ENCODE peak calls at places on chromosomes 6 and 20, in four cellular contexts. G is HepG2, A is K562, H is GM12878. Y is an unnamed sample.

GRCh38 chr20:16205505-16205904 is 367.7 kb downstream of the KIF16B start:
- DNase-seq in A (no peak), G (no peak), H (no peak), Y (no peak)

GRCh38 chr6:26312501-26313390 is 52.3 kb upstream of the BTN3A2 start:
- DNase-seq in G (peak; percentile 92), A (peak; percentile 72), H (no peak), Y (peak; percentile 87)

GRCh38 chr6:14092861-14093789 is 24.4 kb upstream of the CD83 start:
- DNase-seq in G (no peak), H (no peak), A (no peak), Y (no peak)

GRCh38 chr6:27178860-27179259 is 68.6 kb upstream of the PRSS16 start:
- DNase-seq in G (no peak), H (no peak), A (no peak), Y (peak; percentile 21)

GRCh38 chr6:155162682-155163081 is 101.1 kb upstream of the CLDN20 start:
- DNase-seq in A (no peak), H (no peak), G (no peak), Y (no peak)

GRCh38 chr6:127951172-127951995 is 50.5 kb upstream of the THEMIS start:
- DNase-seq in G (no peak), H (peak; percentile 51), A (no peak), Y (no peak)

GRCh38 chr6:83978324-83978734 is 55.2 kb upstream of the MRAP2 start:
- DNase-seq in A (no peak), H (no peak), G (no peak), Y (no peak)

GRCh38 chr20:4793183-4793582 is 71.5 kb downstream of the PRND start:
- DNase-seq in G (no peak), H (no peak), A (no peak), Y (no peak)

GRCh38 chr6:38207371-38207770 is 387.8 kb downstream of the ZFAND3 start:
- DNase-seq in G (no peak), A (no peak), H (no peak), Y (no peak)

GRCh38 chr20:4957939-4958362 is 43.4 kb downstream of the SLC23A2 start:
- DNase-seq in H (no peak), A (no peak), G (no peak), Y (no peak)

GRCh38 chr20:50731930-50732690 is 730 bp downstream of the PARD6B start:
- DNase-seq in A (peak; percentile 45), G (peak; percentile 60), H (no peak), Y (peak; percentile 21)

GRCh38 chr6:122222761-122223160 is 176.7 kb upstream of the HSF2 start:
- DNase-seq in H (no peak), G (no peak), A (no peak), Y (no peak)

GRCh38 chr6:4358414-4359107 is 223.2 kb upstream of the ECI2 start:
- DNase-seq in G (peak; percentile 88), A (peak; percentile 68), H (no peak), Y (peak; percentile 27)

GRCh38 chr20:55140631-55141030 is 665.2 kb downstream of the DOK5 start:
- DNase-seq in G (no peak), H (no peak), A (no peak), Y (no peak)

GRCh38 chr6:154653853-154654252 is 79.4 kb upstream of the SCAF8 start:
- DNase-seq in H (no peak), A (no peak), G (no peak), Y (no peak)

GRCh38 chr6:11538049-11538798 is 675 bp downstream of the TMEM170B start:
- DNase-seq in H (no peak), A (peak; percentile 14), G (no peak), Y (peak; percentile 36)

GRCh38 chr20:829531-829930 is 4.0 kb upstream of the FAM110A start:
- DNase-seq in H (no peak), A (no peak), G (no peak), Y (no peak)

DNA sequence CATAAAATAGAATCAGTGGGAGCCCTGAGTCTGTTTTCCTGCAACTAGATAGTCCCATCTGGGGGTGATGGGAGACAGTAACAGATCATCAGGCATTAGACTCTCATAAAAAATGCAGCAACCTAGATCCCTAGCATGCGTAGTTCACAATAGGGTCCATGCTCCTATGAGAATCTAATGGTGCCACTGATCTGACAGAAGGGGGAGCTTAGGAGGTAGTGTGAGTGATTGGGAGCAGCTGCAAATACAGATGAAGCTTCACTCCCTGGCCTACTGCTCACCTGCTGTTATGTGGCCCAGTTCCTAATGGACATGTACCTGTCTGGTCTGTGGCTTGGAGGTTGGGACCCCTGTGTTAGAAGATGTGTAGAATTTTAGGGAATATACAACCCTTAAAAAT is 904.5 kb upstream of the EPHA7 start:
- DNase-seq in H (no peak), A (no peak), G (no peak), Y (peak; percentile 21)
- TF ChIP-seq CTCF in H (no peak), A (no peak), G (no peak), Y (no peak)

DNA sequence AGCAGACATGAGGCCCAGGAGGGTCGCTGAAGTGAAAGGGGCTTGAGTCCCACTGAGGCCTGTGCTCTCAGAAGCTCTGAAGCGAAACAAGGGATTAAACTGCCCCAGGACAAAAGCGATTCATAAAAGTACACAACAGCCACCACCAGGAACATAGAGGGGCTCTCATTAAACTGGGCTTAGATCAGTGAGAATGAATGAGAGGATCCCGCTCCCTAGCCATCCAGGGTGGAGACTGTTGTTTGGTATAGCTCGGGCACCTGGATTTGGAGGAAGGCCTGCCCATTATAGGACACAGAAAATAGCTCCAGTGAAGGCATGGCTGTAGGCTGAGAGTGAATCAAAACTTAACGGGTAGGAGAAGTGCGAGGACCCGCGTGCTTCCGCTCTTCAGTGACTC is 91.6 kb upstream of the TAB2 start:
- DNase-seq in A (no peak), G (no peak), H (no peak), Y (no peak)
- TF ChIP-seq CREM in A (no peak), G (no peak), H (no peak), Y (no peak)

GRCh38 chr20:11378252-11378651 is 539.4 kb upstream of the BTBD3 start:
- DNase-seq in H (no peak), A (no peak), G (no peak), Y (no peak)
- TF ChIP-seq ATF2 in H (no peak), A (no peak), G (no peak), Y (no peak)

GRCh38 chr20:63497946-63498935 is 642 bp downstream of the EEF1A2 start:
- DNase-seq in H (no peak), A (no peak), G (no peak), Y (peak; percentile 44)
- TF ChIP-seq CTCF in H (no peak), A (no peak), G (no peak), Y (no peak)

GRCh38 chr6:99219788-99220187 is 129.7 kb downstream of the FAXC start:
- DNase-seq in H (no peak), G (no peak), A (peak; percentile 34), Y (peak; percentile 73)
- TF ChIP-seq CREM in H (no peak), G (no peak), A (no peak), Y (no peak)

DNA sequence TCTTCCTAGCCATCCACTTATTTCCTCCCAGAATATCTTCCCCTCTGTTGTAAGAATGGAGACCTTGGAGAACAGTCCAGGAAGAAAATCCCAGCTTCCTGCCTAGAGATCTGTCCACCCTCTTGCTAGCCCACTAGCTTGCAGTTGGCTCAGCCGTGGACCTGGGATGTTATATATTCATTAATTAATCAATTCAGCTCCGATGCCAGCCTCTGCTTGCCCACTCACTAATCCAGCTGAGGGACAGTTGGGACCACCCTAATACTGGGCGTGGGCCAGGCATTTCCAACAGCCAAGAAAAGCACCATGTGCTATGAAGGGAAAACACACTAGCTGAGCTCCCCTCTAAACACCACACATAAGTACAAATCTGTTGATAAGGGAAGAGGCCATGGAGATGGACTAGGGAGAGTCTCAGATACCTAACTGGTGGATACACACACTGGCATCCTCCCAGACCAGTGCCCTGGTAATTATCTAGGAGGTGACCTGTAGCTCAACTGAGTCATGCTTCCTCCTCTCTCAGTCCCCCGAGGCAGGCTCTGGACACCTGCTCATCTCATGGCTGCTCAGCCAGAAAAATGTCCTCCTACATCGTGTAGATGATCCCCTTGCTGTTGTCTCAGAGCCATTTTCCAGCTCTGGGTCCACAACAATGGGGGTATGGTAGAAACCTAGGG is 78.9 kb downstream of the ANKRD60 start:
- DNase-seq in H (no peak), A (no peak), G (no peak), Y (no peak)
- TF ChIP-seq ATF2 in H (no peak), A (no peak), G (no peak), Y (no peak)

GRCh38 chr20:40966516-40967185 is 62.0 kb upstream of the TOP1 start:
- DNase-seq in G (no peak), H (no peak), A (no peak), Y (no peak)

GRCh38 chr20:40966103-40966502 is 62.5 kb upstream of the TOP1 start:
- DNase-seq in A (no peak), G (peak; percentile 53), H (no peak), Y (peak; percentile 57)

GRCh38 chr20:40965671-40966070 is 63.0 kb upstream of the TOP1 start:
- DNase-seq in H (no peak), A (no peak), G (no peak), Y (no peak)

DNA sequence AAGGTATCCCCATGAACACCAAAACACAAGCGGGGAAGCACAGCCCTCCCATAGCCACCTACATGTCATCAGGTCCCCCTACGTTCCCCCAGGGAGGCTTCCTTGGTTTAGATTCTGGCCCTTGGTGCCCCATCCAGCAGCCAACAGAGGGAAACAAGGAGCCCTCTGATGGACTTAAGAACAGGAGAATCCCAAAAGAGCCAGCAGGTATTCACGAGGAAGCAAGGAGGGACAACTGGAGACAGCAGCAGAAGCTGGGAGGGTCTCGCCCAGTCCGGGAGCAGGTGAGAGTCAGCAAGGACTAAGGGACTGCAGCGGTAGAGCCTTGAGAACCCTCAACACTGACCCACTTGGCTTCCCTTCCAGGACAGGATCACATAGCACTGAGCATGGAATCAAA is 58.4 kb upstream of the TOP1 start:
- DNase-seq in G (no peak), A (no peak), H (no peak), Y (no peak)
- TF ChIP-seq CTCF in G (peak; percentile 21), A (no peak), H (no peak), Y (no peak)

Y was measured in WTC11.